ENCODE peak calls at places on chromosome 4, in seven cellular contexts. R, I, Z, B, D, L and K are unnamed samples.

GRCh38 chr4:174116021-174116420 is 167.4 kb downstream of the FBXO8 start:
- DNase-seq in B (no peak), Z (no peak), L (no peak), R (no peak), I (no peak), D (no peak), K (no peak)

GRCh38 chr4:154741877-154742851 is 1.6 kb upstream of the LRAT start:
- DNase-seq in Z (no peak), R (peak), I (no peak), B (no peak), L (no peak), D (no peak), K (no peak)

GRCh38 chr4:139746430-139746829 is 80.8 kb downstream of the MGST2 start:
- DNase-seq in R (peak), D (peak), Z (no peak), I (no peak), B (no peak), L (no peak), K (no peak)

GRCh38 chr4:146522862-146523205 is 1.1 kb upstream of the SLC10A7 start:
- DNase-seq in Z (no peak), L (no peak), R (no peak), D (no peak), I (no peak), B (no peak), K (no peak)

GRCh38 chr4:56619160-56619559 is 61.9 kb downstream of the HOPX start:
- DNase-seq in R (peak), D (peak), B (no peak), L (no peak), I (no peak), Z (no peak), K (no peak)

GRCh38 chr4:6697096-6697495 is 3.4 kb downstream of the S100P start:
- DNase-seq in D (no peak), Z (no peak), R (no peak), B (no peak), L (no peak), I (no peak), K (no peak)

GRCh38 chr4:176339936-176340761 is 20.4 kb downstream of the SPCS3 start:
- DNase-seq in L (no peak), R (no peak), D (no peak), B (peak), Z (no peak), I (no peak), K (no peak)

GRCh38 chr4:18754180-18754579 is 732.6 kb upstream of the LCORL start:
- DNase-seq in B (no peak), I (no peak), R (no peak), D (no peak), L (no peak), Z (no peak), K (no peak)

GRCh38 chr4:8241211-8241779 is 28.3 kb upstream of the HTRA3 start:
- DNase-seq in R (no peak), Z (no peak), D (no peak), B (no peak), I (no peak), L (no peak), K (no peak)

GRCh38 chr4:110073045-110073845 is 125.2 kb downstream of the ELOVL6 start:
- DNase-seq in L (no peak), D (no peak), B (no peak), R (no peak), I (no peak), Z (no peak), K (no peak)

GRCh38 chr4:123744664-123745290 is 348.2 kb downstream of the SPRY1 start:
- DNase-seq in D (no peak), B (no peak), Z (no peak), I (no peak), L (no peak), R (peak), K (peak)

GRCh38 chr4:164488114-164488513 is 265.8 kb upstream of the SMIM31 start:
- DNase-seq in B (no peak), D (no peak), Z (no peak), I (no peak), R (no peak), L (no peak), K (no peak)

GRCh38 chr4:189519189-189519588 is 421.5 kb upstream of the FRG1 start:
- DNase-seq in I (no peak), L (no peak), R (no peak), B (no peak), D (no peak), Z (no peak), K (no peak)

GRCh38 chr4:76305971-76306881 is at the start of gene STBD1:
- DNase-seq in I (peak), Z (no peak), D (peak), B (peak), R (peak), L (no peak), K (peak)

GRCh38 chr4:20418865-20419451 is 167.3 kb downstream of the SLIT2 start:
- DNase-seq in Z (no peak), B (peak), D (no peak), R (peak), L (no peak), I (no peak), K (no peak)

GRCh38 chr4:154344686-154345085 is 146.9 kb downstream of the DCHS2 start:
- DNase-seq in Z (no peak), I (no peak), R (peak), D (no peak), L (no peak), B (no peak), K (no peak)

GRCh38 chr4:173289351-173289725 is 44.8 kb downstream of the HMGB2 start:
- DNase-seq in I (no peak), L (no peak), D (no peak), R (peak), B (no peak), Z (no peak), K (no peak)

GRCh38 chr4:83516042-83516772 is 19.7 kb upstream of the GPAT3 start:
- DNase-seq in I (no peak), R (no peak), B (peak), D (no peak), Z (no peak), L (no peak), K (no peak)

GRCh38 chr4:25696409-25696808 is 40.8 kb downstream of the SLC34A2 start:
- DNase-seq in B (no peak), Z (no peak), L (no peak), D (no peak), R (peak), I (no peak), K (no peak)

GRCh38 chr4:3218824-3219760 is 29.9 kb upstream of the MSANTD1 start:
- DNase-seq in Z (no peak), I (no peak), L (no peak), D (no peak), B (no peak), R (no peak), K (peak)

GRCh38 chr4:152258804-152259708 is 276.8 kb downstream of the FBXW7 start:
- DNase-seq in B (peak), I (no peak), Z (no peak), R (no peak), L (no peak), D (no peak), K (no peak)

GRCh38 chr4:77454858-77455257 is 150.8 kb upstream of the CXCL13 start:
- DNase-seq in L (no peak), I (no peak), Z (no peak), D (no peak), R (no peak), B (no peak), K (no peak)

GRCh38 chr4:24603343-24603742 is 19.0 kb upstream of the DHX15 start:
- DNase-seq in R (no peak), Z (no peak), I (no peak), B (no peak), D (no peak), L (no peak), K (no peak)

GRCh38 chr4:184384056-184384809 is 90.1 kb downstream of the IRF2 start:
- DNase-seq in B (peak), I (no peak), R (peak), Z (no peak), D (no peak), L (no peak), K (no peak)

GRCh38 chr4:171288816-171289432 is 524.3 kb upstream of the GALNTL6 start:
- DNase-seq in B (no peak), R (no peak), D (no peak), Z (no peak), L (no peak), I (no peak), K (no peak)

GRCh38 chr4:6513678-6514077 is 41.3 kb upstream of the PPP2R2C start:
- DNase-seq in Z (no peak), I (no peak), D (no peak), B (no peak), R (no peak), L (no peak), K (peak)

GRCh38 chr4:97215426-97215825 is 927.9 kb downstream of the STPG2 start:
- DNase-seq in Z (no peak), D (peak), B (no peak), L (no peak), I (no peak), R (peak), K (no peak)

GRCh38 chr4:113893546-113893945 is 85.9 kb downstream of the ARSJ start:
- DNase-seq in I (no peak), R (no peak), B (no peak), L (no peak), D (no peak), Z (no peak), K (no peak)

GRCh38 chr4:118351851-118352827 is 664 bp downstream of the PRSS12 start:
- DNase-seq in Z (no peak), B (no peak), I (no peak), R (peak), L (no peak), D (no peak), K (peak)

GRCh38 chr4:143025111-143025704 is 159.5 kb upstream of the USP38 start:
- DNase-seq in I (no peak), B (no peak), R (peak), Z (no peak), L (no peak), D (no peak), K (no peak)

GRCh38 chr4:2790583-2791517 is 2.0 kb upstream of the SH3BP2 start:
- DNase-seq in R (no peak), I (no peak), L (no peak), B (no peak), D (no peak), Z (no peak), K (peak)